ENCODE peak calls at places on chromosomes 5 and 9, in nine cellular contexts. L, J, E, Z, A, Y, T, M and H are unnamed samples.

GRCh38 chr5:79263290-79263689 is 27.4 kb downstream of the JMY start:
- DNase-seq in L (no peak), J (no peak), E (no peak), Z (no peak), A (no peak), Y (no peak), T (no peak), M (no peak), H (no peak)

GRCh38 chr9:91534374-91534773 is 110.7 kb upstream of the NFIL3 start:
- DNase-seq in L (peak), J (no peak), E (no peak), Z (no peak), A (no peak), Y (no peak), T (no peak), M (no peak), H (no peak)

GRCh38 chr9:122931851-122932199 is 513 bp upstream of the ZBTB26 start:
- DNase-seq in L (peak), J (no peak), E (no peak), Z (no peak), A (no peak), Y (no peak), T (no peak), M (no peak), H (no peak)

GRCh38 chr9:117414220-117414905 is 494 bp downstream of the ASTN2 start:
- DNase-seq in L (peak), J (peak), E (no peak), Z (no peak), A (peak), Y (peak), T (peak), M (no peak), H (no peak)

GRCh38 chr5:81629986-81630385 is 120.9 kb downstream of the SSBP2 start:
- DNase-seq in L (no peak), J (no peak), E (no peak), Z (no peak), A (no peak), Y (no peak), T (no peak), M (no peak), H (no peak)

GRCh38 chr5:154761062-154761740 is 6.0 kb downstream of the LARP1 start:
- DNase-seq in L (no peak), J (no peak), E (peak), Z (peak), A (no peak), Y (no peak), T (no peak), M (no peak), H (no peak)

GRCh38 chr5:90289837-90290236 is 119.7 kb downstream of the CETN3 start:
- DNase-seq in L (no peak), J (peak), E (peak), Z (no peak), A (no peak), Y (no peak), T (no peak), M (no peak), H (no peak)

GRCh38 chr9:272251-273213 is 57.9 kb downstream of the DOCK8 start:
- DNase-seq in L (no peak), J (no peak), E (peak), Z (peak), A (no peak), Y (no peak), T (no peak), M (no peak), H (no peak)

GRCh38 chr9:93295031-93295430 is 111.1 kb downstream of the WNK2 start:
- DNase-seq in L (no peak), J (no peak), E (no peak), Z (no peak), A (no peak), Y (no peak), T (no peak), M (no peak), H (no peak)

GRCh38 chr5:170651902-170652301 is 131.6 kb upstream of the GABRP start:
- DNase-seq in L (no peak), J (no peak), E (no peak), Z (no peak), A (no peak), Y (no peak), T (no peak), M (no peak), H (no peak)

GRCh38 chr5:124342027-124342471 is 404.4 kb downstream of the ZNF608 start:
- DNase-seq in L (peak), J (peak), E (no peak), Z (no peak), A (no peak), Y (no peak), T (no peak), M (peak), H (peak)

GRCh38 chr9:109401169-109401989 is 80.5 kb upstream of the EPB41L4B start:
- DNase-seq in L (peak), J (peak), E (peak), Z (no peak), A (peak), Y (no peak), T (no peak), M (no peak), H (no peak)

GRCh38 chr5:173855995-173856656 is 32.0 kb upstream of the CPEB4 start:
- DNase-seq in L (no peak), J (no peak), E (no peak), Z (no peak), A (no peak), Y (no peak), T (no peak), M (no peak), H (no peak)
- H3K4me3 ChIP-seq in L (no peak), J (no peak), E (no peak), Z (no peak), A (no peak), Y (no peak), T (no peak), M (no peak), H (no peak)

DNA sequence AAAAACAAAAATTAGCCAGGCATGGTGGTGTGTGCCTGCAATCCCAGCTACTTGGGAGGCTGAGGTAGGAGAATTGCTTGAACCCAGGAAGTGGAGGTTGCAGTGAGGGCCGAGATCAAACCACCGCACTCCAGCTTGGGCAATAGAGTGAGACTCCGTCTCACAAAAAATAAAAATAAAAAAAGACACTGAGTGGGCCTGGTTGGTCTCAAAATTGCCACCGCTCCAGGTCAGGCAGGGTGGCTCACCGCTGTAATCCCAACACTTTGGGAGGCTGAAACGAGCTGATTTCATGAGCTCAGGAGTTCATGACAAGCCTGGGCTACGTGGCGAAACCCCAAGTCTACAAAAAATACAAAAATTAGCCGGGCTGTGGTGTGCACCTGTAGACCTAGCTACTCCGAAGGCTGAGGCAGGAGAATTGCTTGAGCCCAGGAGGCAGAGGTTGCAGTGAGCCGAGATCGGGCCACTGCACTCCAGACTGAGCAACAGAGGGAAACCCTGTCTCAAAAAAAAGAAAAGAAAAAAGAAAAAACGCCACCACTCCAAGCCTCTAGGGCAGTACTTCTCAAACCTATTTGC is 1.8 kb downstream of the STK10 start:
- DNase-seq in L (no peak), J (no peak), E (no peak), Z (no peak), A (no peak), Y (no peak), T (no peak), M (no peak), H (no peak)
- H3K4me3 ChIP-seq in L (peak), J (peak), E (peak), Z (peak), A (peak), Y (peak), T (no peak), M (peak), H (peak)

GRCh38 chr5:591746-592145 is 20.4 kb upstream of the CEP72 start:
- DNase-seq in L (no peak), J (no peak), E (no peak), Z (no peak), A (no peak), Y (no peak), T (no peak), M (no peak), H (no peak)

GRCh38 chr5:588406-588995 is 23.6 kb upstream of the CEP72 start:
- DNase-seq in L (no peak), J (no peak), E (no peak), Z (no peak), A (no peak), Y (no peak), T (no peak), M (no peak), H (no peak)

GRCh38 chr5:589588-589987 is 22.6 kb upstream of the CEP72 start:
- DNase-seq in L (no peak), J (no peak), E (no peak), Z (no peak), A (no peak), Y (no peak), T (no peak), M (no peak), H (no peak)

GRCh38 chr5:592158-592557 is 20.0 kb upstream of the CEP72 start:
- DNase-seq in L (no peak), J (no peak), E (no peak), Z (no peak), A (no peak), Y (no peak), T (no peak), M (no peak), H (no peak)

GRCh38 chr5:590343-590742 is 21.8 kb upstream of the CEP72 start:
- DNase-seq in L (no peak), J (no peak), E (no peak), Z (no peak), A (no peak), Y (no peak), T (no peak), M (no peak), H (no peak)
- H3K4me3 ChIP-seq in L (no peak), J (no peak), E (no peak), Z (no peak), A (no peak), Y (no peak), T (no peak), M (no peak), H (no peak)

DNA sequence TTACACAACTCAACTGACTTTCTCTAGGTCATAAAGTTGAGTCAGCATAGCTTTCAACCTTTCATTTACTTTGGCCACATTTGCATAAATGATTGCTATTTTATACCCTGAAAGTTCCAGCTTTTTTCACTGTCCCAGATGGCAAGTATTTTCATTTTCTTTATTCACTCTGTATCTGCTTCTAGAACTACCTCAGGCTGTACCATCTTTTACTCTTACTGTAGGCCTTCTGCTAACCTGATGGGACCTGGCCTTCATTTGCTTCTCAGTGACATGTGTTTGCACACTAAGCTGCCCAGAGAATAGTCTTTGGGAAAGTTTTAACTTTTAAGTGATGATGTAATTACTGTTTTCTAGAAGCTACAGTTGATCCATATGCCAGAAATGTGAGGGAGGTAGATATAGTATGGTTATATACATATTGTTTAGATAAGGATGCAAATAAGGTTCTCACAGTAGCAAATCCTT is 115.3 kb downstream of the CDC42SE2 start:
- DNase-seq in L (no peak), J (no peak), E (peak), Z (no peak), A (no peak), Y (no peak), T (no peak), M (no peak), H (no peak)
- H3K4me3 ChIP-seq in L (no peak), J (no peak), E (no peak), Z (peak), A (no peak), Y (no peak), T (no peak), M (no peak), H (no peak)

DNA sequence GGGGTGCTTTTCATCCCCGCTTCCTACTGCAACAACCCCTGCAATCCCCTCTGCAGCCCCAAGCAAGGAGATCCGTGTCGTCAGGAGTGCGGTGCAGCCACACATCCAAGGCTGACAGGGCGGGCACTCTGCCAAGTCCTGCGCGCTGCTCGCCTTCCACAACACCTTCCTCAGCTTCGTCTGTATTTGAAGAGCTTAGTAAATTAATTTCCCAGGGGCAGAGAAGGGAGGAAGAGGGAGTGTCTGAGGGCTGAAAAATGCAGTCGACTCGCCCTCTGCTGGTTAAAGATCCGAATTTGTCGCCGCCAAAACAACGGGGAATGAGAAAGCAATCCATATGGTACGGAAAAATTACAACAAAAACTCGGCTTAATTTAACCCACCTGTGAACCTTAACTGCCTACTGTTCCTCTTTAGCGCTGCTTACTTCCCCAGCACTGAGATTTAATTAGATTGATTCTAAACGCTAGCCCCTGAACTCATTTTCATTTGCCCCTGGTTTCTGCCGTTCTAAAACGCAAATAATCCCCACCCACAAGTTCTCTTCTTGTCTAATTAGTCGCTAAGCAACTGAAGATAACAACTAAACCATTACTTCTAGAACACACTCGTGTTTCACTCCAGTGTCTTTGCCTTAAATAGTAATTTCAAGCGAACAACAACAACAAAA is 10.9 kb upstream of the PCDHB1 start:
- DNase-seq in L (no peak), J (no peak), E (no peak), Z (no peak), A (no peak), Y (peak), T (no peak), M (no peak), H (no peak)
- H3K4me3 ChIP-seq in L (no peak), J (no peak), E (no peak), Z (no peak), A (peak), Y (peak), T (no peak), M (no peak), H (no peak)

DNA sequence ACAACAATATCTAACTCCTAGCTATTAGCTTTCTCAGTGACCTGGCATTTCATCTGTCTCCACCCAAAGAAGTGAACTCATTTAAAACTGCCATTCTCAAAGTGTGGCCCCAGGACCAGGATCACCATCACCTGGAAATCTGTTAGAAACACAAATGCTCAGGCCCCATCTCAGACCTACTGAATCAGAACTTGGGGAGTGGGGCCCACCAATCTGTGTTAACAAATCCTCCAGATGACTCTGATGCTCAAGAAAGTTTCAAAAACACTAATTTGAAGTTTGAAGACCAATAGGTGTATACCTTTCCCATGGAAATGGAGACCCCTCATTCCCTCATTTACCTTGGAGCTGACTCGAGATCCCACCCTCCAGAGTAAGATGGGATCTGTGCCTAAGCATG is 72.3 kb downstream of the PRELID2 start:
- DNase-seq in L (no peak), J (no peak), E (no peak), Z (no peak), A (no peak), Y (no peak), T (no peak), M (no peak), H (no peak)
- H3K4me3 ChIP-seq in L (no peak), J (no peak), E (no peak), Z (no peak), A (no peak), Y (no peak), T (no peak), M (no peak), H (no peak)